ENCODE peak calls at places on chromosomes 1 and 21, in five cellular contexts. G is kidney glomerular epithelial cell, P is NCI-H1436, O is MV-4-11, U is kidney tubule cell. J is an unnamed sample.

GRCh38 chr1:178621822-178622221 is 103.2 kb upstream of the RALGPS2 start:
- DNase-seq in G (no peak), P (no peak), O (no peak), U (no peak), J (no peak)

GRCh38 chr1:205774277-205775014 is 836 bp downstream of the RAB29 start:
- DNase-seq in G (no peak), P (no peak), O (no peak), U (peak), J (no peak)

GRCh38 chr1:39575191-39576015 is 1.2 kb downstream of the PABPC4 start:
- DNase-seq in G (no peak), P (peak), O (no peak), U (peak), J (peak)

GRCh38 chr1:207001492-207002245 is 30.9 kb downstream of the C1orf116 start:
- DNase-seq in G (no peak), P (no peak), O (no peak), U (no peak), J (no peak)

GRCh38 chr1:95029532-95029931 is 43.2 kb downstream of the ALG14 start:
- DNase-seq in G (no peak), P (no peak), O (no peak), U (no peak), J (no peak)

GRCh38 chr1:74690909-74691308 is 17.3 kb upstream of the ERICH3 start:
- DNase-seq in G (no peak), P (peak), O (no peak), U (no peak), J (no peak)

GRCh38 chr1:79737193-79737592 is 730.7 kb upstream of the ADGRL4 start:
- DNase-seq in G (no peak), P (no peak), O (peak), U (no peak), J (no peak)

GRCh38 chr21:42413500-42413899 is 9.8 kb downstream of the UBASH3A start:
- DNase-seq in G (no peak), P (no peak), O (no peak), U (no peak), J (no peak)

GRCh38 chr1:85585845-85586244 is 5.3 kb downstream of the CCN1 start:
- DNase-seq in G (peak), P (no peak), O (peak), U (peak), J (no peak)

GRCh38 chr1:17472814-17473213 is 33.3 kb upstream of the RCC2 start:
- DNase-seq in G (no peak), P (no peak), O (no peak), U (peak), J (no peak)

GRCh38 chr1:73144321-73144720 is 862.0 kb upstream of the NEGR1 start:
- DNase-seq in G (no peak), P (no peak), O (peak), U (no peak), J (no peak)

GRCh38 chr1:93722081-93723031 is 40.7 kb upstream of the BCAR3 start:
- DNase-seq in G (no peak), P (no peak), O (no peak), U (no peak), J (peak)

GRCh38 chr1:115056395-115056798 is 26.8 kb downstream of the TSHB start:
- DNase-seq in G (peak), P (no peak), O (peak), U (peak), J (peak)

GRCh38 chr1:33055210-33055991 is 18.7 kb upstream of the AK2 start:
- DNase-seq in G (peak), P (peak), O (peak), U (peak), J (peak)

GRCh38 chr1:37002898-37003297 is 31.4 kb downstream of the GRIK3 start:
- DNase-seq in G (no peak), P (no peak), O (no peak), U (no peak), J (no peak)

GRCh38 chr1:161226320-161226711 is 456 bp downstream of the TOMM40L start:
- DNase-seq in G (no peak), P (no peak), O (no peak), U (no peak), J (no peak)

GRCh38 chr1:234532511-234532922 is 53.5 kb upstream of the TARBP1 start:
- DNase-seq in G (no peak), P (no peak), O (peak), U (no peak), J (no peak)

GRCh38 chr1:11838349-11839272 is 9.0 kb downstream of the NPPA start:
- DNase-seq in G (no peak), P (peak), O (peak), U (peak), J (peak)

GRCh38 chr1:246161626-246162025 is 345.5 kb downstream of the SMYD3 start:
- DNase-seq in G (no peak), P (no peak), O (no peak), U (peak), J (no peak)

GRCh38 chr1:145993618-145994390 is 2.6 kb downstream of the TXNIP start:
- DNase-seq in G (no peak), P (no peak), O (no peak), U (no peak), J (no peak)

GRCh38 chr1:48841466-48841865 is 64.8 kb upstream of the BEND5 start:
- DNase-seq in G (no peak), P (no peak), O (no peak), U (no peak), J (no peak)

GRCh38 chr1:167263784-167264464 is 43.2 kb downstream of the POU2F1 start:
- DNase-seq in G (peak), P (no peak), O (peak), U (peak), J (no peak)

GRCh38 chr1:18200918-18201317 is 93.3 kb downstream of the IGSF21 start:
- DNase-seq in G (no peak), P (no peak), O (peak), U (no peak), J (no peak)

GRCh38 chr1:63935148-63935547 is 161.3 kb downstream of the ROR1 start:
- DNase-seq in G (peak), P (no peak), O (no peak), U (peak), J (no peak)

GRCh38 chr1:170864238-170864637 is 71.1 kb upstream of the MROH9 start:
- DNase-seq in G (no peak), P (no peak), O (no peak), U (no peak), J (no peak)

GRCh38 chr1:24995121-24995520 is 65.0 kb upstream of the RUNX3 start:
- DNase-seq in G (no peak), P (no peak), O (no peak), U (no peak), J (no peak)

GRCh38 chr21:27425574-27425973 is 458.7 kb upstream of the ADAMTS5 start:
- DNase-seq in G (no peak), P (no peak), O (no peak), U (peak), J (no peak)

GRCh38 chr1:223652436-223652901 is 13.0 kb downstream of the CAPN8 start:
- DNase-seq in G (no peak), P (no peak), O (peak), U (no peak), J (peak)

J was measured in neuronal stem cell.